ENCODE peak calls at places on chromosomes 12 and 14, in four cellular contexts. I is caudate nucleus; R is esophagus squamous epithelium; E is stimulated activated CD8-positive, alpha-beta memory T cell treated with anti-CD3 and anti-CD28 coated beads, Interleukin-15, amount 100 ng/mL, for 24 hours. W is an unnamed sample.

GRCh38 chr12:88855301-88855700 is 275.0 kb upstream of the KITLG start:
- DNase-seq in R (no peak), E (no peak), I (no peak), W (no peak)

GRCh38 chr12:28794796-28795195 is 354.3 kb upstream of the FAR2 start:
- DNase-seq in E (no peak), R (no peak), I (no peak), W (no peak)

GRCh38 chr14:35504260-35504659 is 29.7 kb upstream of the INSM2 start:
- DNase-seq in I (no peak), R (no peak), E (no peak), W (no peak)

GRCh38 chr12:16939871-16940306 is 333.9 kb upstream of the LMO3 start:
- DNase-seq in E (no peak), I (no peak), R (no peak), W (no peak)

GRCh38 chr14:85421166-85421877 is 108.6 kb upstream of the FLRT2 start:
- DNase-seq in E (no peak), I (no peak), R (no peak), W (no peak)

GRCh38 chr14:76908834-76909233 is 82.6 kb downstream of the LRRC74A start:
- DNase-seq in E (no peak), I (no peak), R (no peak), W (no peak)

GRCh38 chr14:92437309-92437708 is 76.3 kb upstream of the RIN3 start:
- DNase-seq in E (no peak), I (no peak), R (no peak), W (no peak)

GRCh38 chr14:103711516-103712431 is 3.5 kb downstream of the XRCC3 start:
- DNase-seq in I (no peak), R (no peak), E (no peak), W (peak)

GRCh38 chr12:104656921-104657320 is 200.2 kb downstream of the CHST11 start:
- DNase-seq in E (no peak), R (no peak), I (no peak), W (no peak)

GRCh38 chr12:68180792-68181744 is 21.5 kb upstream of the IFNG start:
- DNase-seq in I (no peak), R (no peak), E (no peak), W (no peak)

GRCh38 chr12:58943079-58943478 is 22.8 kb upstream of the LRIG3 start:
- DNase-seq in I (no peak), E (no peak), R (no peak), W (no peak)

GRCh38 chr14:105528859-105529505 is 2.6 kb downstream of the TMEM121 start:
- DNase-seq in R (no peak), E (no peak), I (no peak), W (no peak)

GRCh38 chr12:129351481-129351880 is 498.2 kb downstream of the GLT1D1 start:
- DNase-seq in E (no peak), R (no peak), I (no peak), W (no peak)

GRCh38 chr14:105167303-105168092 is 1.1 kb downstream of the JAG2 start:
- DNase-seq in I (no peak), R (no peak), E (no peak), W (no peak)

GRCh38 chr12:127899981-127900380 is 367.0 kb upstream of the TMEM132C start:
- DNase-seq in I (no peak), R (no peak), E (no peak), W (no peak)

W was measured in anterior cingulate cortex.